ENCODE peak calls at places on chromosomes 11 and 22, in five cellular contexts. Z is H1, W is neuronal stem cell, T is IMR-90, G is mesenchymal stem cell. U is an unnamed sample. For H3K4me1, the result is how much of the 10 kb centered on the place peaks cover.

GRCh38 chr11:116062526-116063171 is 558.4 kb upstream of the CADM1 start:
- DNase-seq in T (no peak), G (peak), W (no peak), Z (no peak), U (no peak)

GRCh38 chr11:11966826-11967668 is 41.4 kb downstream of the DKK3 start:
- DNase-seq in G (peak), Z (peak), T (peak), W (peak), U (peak)

GRCh38 chr11:88695701-88696414 is 358.3 kb upstream of the CTSC start:
- DNase-seq in Z (no peak), T (no peak), W (no peak), G (no peak), U (no peak)

GRCh38 chr11:849951-850776 is 7.5 kb downstream of the TSPAN4 start:
- DNase-seq in Z (no peak), G (peak), W (no peak), T (no peak), U (no peak)

GRCh38 chr11:61061081-61061826 is 41.0 kb upstream of the CD5 start:
- DNase-seq in T (no peak), Z (no peak), G (no peak), W (no peak), U (peak)

GRCh38 chr22:44127353-44127752 is 53.4 kb upstream of the PARVG start:
- DNase-seq in Z (no peak), W (no peak), G (no peak), T (no peak), U (no peak)

GRCh38 chr11:122778148-122778547 is 60.2 kb upstream of the CRTAM start:
- DNase-seq in Z (no peak), T (peak), G (peak), W (no peak), U (no peak)

GRCh38 chr11:78022397-78023396 is at the start of gene KCTD14:
- DNase-seq in W (no peak), T (no peak), G (no peak), Z (no peak), U (peak)

GRCh38 chr11:104094576-104094975 is 58.1 kb downstream of the DDI1 start:
- DNase-seq in Z (no peak), G (no peak), T (peak), W (no peak), U (no peak)

GRCh38 chr11:131925829-131926228 is 555.4 kb downstream of the NTM start:
- DNase-seq in T (peak), W (no peak), G (no peak), Z (no peak), U (no peak)

GRCh38 chr11:87322570-87322969 is 284.8 kb downstream of the TMEM135 start:
- DNase-seq in T (no peak), W (no peak), G (no peak), Z (no peak), U (no peak)

GRCh38 chr11:103332409-103332808 is 223.2 kb downstream of the DYNC2H1 start:
- DNase-seq in G (no peak), T (no peak), W (no peak), Z (no peak), U (no peak)

GRCh38 chr11:125773516-125773915 is 5.1 kb downstream of the PATE2 start:
- DNase-seq in W (no peak), G (no peak), T (no peak), Z (no peak), U (no peak)

GRCh38 chr11:13959001-13959400 is 3.5 kb upstream of the SPON1 start:
- DNase-seq in T (no peak), Z (no peak), G (no peak), W (no peak), U (no peak)

GRCh38 chr11:17558916-17559315 is 11.9 kb downstream of the OTOG start:
- DNase-seq in Z (no peak), T (no peak), G (no peak), W (no peak), U (no peak)

GRCh38 chr11:28835790-28836189 is 727.6 kb downstream of the METTL15 start:
- DNase-seq in T (peak), W (no peak), Z (no peak), G (peak), U (no peak)

GRCh38 chr11:61173456-61173855 is 12.2 kb upstream of the VPS37C start:
- DNase-seq in W (no peak), Z (no peak), T (peak), G (no peak), U (no peak)

GRCh38 chr11:57599381-57599780 is 1.9 kb downstream of the SERPING1 start:
- DNase-seq in W (no peak), G (peak), Z (no peak), T (no peak), U (no peak)

GRCh38 chr11:13776134-13776815 is 107.8 kb downstream of the FAR1 start:
- DNase-seq in G (no peak), W (no peak), Z (no peak), T (no peak), U (peak)

GRCh38 chr11:44840526-44840925 is 110.2 kb downstream of the TP53I11 start:
- DNase-seq in G (no peak), Z (no peak), T (no peak), W (no peak), U (no peak)

GRCh38 chr22:45268958-45269844 is 15.5 kb upstream of the UPK3A start:
- DNase-seq in W (peak), G (peak), Z (no peak), T (peak), U (peak)

GRCh38 chr11:10823152-10823579 is 14.4 kb upstream of the EIF4G2 start:
- DNase-seq in G (no peak), W (no peak), Z (no peak), T (no peak), U (no peak)

DNA sequence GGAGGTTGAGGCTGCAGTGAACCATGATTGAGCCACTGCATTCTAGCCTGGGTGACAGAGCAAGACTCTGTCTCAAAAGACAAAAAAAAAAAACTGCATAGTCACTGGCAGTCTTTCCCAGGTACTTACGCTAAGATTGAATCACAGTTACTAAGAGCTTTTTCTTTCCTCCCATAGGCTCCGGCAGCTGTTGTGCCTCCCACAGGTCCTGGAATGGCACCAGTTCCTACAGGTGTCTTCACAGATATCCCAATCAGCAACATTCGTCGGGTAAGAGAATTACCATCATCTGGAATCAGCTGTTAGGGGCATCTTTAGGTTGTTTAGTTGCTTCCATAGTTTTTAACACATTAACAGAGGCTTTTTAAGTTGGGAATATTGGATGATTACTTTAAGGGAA is 19.8 kb downstream of the DLAT start:
- DNase-seq in W (no peak), Z (no peak), G (no peak), T (no peak), U (no peak)
- H4K91ac ChIP-seq in W (no peak), Z (no peak), G (no peak), T (no peak), U (no peak)

DNA sequence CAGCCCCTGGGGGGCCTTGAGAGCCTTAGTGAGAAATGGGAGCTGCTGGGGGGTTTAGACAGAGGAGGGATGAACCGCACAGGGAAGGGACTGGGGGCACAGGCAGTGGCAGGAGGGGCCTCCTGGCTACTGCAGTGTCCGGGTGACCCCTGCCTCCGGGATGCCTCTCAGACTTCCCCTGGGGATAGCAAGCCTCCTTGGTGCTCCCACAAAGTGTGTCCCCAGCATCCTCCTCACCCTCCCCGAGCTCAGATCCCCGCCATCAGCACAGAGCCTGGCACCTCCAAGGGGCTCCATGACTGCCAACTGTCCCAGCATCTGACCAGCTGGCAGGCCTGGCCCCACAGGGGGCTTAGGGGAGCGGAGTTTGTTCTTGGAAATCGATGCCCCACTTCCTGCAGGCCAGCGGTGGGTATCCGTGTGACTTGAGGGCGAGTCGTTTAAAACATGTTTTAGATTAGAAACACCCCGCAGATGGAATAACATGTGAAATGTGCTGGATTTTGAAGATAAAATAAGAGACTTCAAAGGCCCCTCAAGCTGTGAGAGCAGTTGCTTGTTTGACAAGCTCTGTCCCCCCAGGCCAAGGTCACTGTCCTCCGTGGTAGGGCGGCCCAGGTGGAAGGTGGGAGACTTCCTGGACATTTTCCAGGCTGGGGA is 13.5 kb upstream of the FLRT1 start:
- DNase-seq in W (no peak), T (no peak), G (no peak), Z (no peak), U (no peak)
- H3K4me1 ChIP-seq in W (under half), T (under half), G (under half), Z (under half), U (under half)

GRCh38 chr22:20802452-20802851 is 28.5 kb downstream of the SERPIND1 start:
- DNase-seq in W (no peak), T (no peak), G (no peak), Z (no peak), U (no peak)

GRCh38 chr22:20798218-20798617 is 24.3 kb downstream of the SERPIND1 start:
- DNase-seq in G (no peak), W (no peak), Z (no peak), T (no peak), U (no peak)

GRCh38 chr22:20796731-20797130 is 22.8 kb downstream of the SERPIND1 start:
- DNase-seq in Z (no peak), W (no peak), T (no peak), G (no peak), U (no peak)

GRCh38 chr22:20798974-20799373 is 25.1 kb downstream of the SERPIND1 start:
- DNase-seq in W (no peak), G (no peak), Z (no peak), T (no peak), U (no peak)

DNA sequence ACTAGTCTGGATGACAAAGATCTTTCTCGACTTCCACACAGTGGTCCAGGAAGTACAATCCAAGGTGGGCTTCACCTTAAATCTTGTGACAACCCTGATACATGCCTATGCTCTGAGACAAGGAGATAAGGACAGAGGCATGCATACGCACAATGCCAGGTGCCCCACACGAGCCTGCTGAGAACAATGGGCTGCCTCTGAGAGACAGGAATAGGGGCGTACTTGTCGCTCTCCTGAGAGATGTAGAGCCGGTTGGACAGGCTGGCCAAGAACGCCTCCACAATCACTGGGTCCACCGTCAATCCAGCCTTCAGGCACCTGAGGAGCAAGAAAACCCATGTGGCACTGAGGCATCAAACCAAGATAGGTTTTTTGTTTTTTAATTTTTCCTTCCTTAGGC is 25.5 kb downstream of the SERPIND1 start:
- DNase-seq in T (no peak), G (no peak), Z (no peak), W (no peak), U (no peak)
- H4K91ac ChIP-seq in T (no peak), G (no peak), Z (no peak), W (no peak), U (no peak)

DNA sequence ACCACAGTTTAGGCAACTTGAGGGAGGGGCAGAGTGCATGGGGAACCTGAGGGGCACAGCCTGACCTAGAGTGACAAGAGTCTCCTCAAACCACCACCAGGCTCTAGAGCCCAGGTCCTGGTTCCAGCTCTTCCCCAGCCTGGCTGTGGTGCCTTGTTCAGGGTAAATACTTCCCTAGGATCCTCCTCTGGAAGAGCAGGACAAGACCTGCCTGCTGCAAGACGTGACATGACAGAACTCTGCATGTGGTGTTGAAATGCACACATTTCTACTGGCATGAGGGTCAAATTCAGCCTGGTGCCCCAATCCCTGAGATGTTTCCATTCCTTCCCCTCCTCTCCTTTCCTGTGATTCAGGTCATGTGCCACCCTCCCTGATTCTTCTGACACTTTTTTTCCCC is 3.3 kb downstream of the SEC14L2 start:
- DNase-seq in T (no peak), W (no peak), G (no peak), Z (no peak), U (no peak)
- H3K4me1 ChIP-seq in T (under half), W (under half), G (under half), Z (under half), U (under half)

DNA sequence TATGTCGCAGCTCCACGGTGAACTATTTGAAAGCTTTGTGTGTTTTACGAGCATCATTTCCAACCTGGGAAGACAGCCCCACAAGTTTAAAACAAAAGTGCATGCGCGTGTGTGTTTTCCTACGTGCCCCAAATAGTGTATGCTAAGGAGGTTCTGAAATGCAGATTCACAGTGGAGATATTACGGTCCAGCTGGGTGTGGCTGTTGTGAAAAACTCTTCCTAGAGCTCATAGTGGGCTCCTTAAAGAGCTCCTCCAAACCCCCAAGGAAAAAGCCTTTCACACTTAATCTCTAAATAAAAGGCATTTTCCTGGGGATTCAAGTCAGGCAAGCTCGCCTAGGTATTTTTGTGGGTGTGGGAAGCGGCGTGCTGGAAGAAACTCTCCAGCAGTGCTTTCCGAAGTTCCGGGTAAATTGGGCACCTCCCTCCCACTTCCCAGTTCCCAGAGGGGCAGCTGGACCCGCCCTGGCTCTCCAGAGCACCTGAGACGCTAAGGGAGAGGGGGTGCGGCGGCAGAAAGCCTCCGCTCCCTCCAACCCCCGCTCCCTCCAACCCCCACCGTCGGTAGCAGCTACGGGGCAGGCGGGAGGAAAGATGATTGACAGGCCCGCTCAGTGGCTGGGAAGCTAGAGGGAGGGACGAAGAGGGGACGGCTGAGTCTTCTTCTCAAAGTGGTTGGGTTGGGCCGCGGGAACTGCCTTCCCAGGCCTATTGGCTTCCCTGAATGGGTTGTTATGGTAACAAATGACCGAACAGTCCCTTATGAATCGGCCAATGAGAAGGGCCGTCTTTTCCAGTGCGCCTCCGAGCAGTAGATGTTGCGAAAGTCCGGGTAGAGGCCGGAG is 558 bp upstream of the PCF11 start:
- DNase-seq in T (peak), W (peak), Z (peak), G (peak), U (peak)
- H4K91ac ChIP-seq in T (peak), W (no peak), Z (no peak), G (no peak), U (no peak)

GRCh38 chr22:39462443-39463147 is 5.8 kb downstream of the MGAT3 start:
- DNase-seq in W (no peak), Z (no peak), T (no peak), G (no peak), U (peak)
- H3K4me1 ChIP-seq in W (under half), Z (under half), T (under half), G (under half), U (under half)

DNA sequence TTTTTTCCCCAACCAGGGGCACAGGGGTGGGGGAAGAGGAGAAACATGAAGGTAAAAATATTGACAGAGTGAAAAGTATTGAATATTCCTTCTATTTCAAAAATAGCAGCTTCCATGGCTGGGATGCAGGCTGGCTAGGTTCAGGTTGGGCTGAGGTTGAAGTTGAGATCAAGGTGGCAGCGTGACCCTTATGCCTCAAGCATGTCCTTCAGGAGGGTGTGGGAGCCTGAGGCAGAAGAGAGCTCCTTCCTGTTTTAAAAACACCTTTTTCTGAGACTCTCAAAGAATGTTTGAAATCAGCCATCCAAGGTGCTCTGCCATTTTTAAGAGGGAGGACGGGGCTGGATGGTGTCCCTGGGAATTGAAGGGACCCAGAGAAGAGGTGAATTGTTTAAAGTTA is 29.5 kb downstream of the TIMP3 start:
- DNase-seq in G (no peak), Z (no peak), T (no peak), W (no peak), U (no peak)
- H4K91ac ChIP-seq in G (no peak), Z (no peak), T (no peak), W (no peak), U (no peak)

DNA sequence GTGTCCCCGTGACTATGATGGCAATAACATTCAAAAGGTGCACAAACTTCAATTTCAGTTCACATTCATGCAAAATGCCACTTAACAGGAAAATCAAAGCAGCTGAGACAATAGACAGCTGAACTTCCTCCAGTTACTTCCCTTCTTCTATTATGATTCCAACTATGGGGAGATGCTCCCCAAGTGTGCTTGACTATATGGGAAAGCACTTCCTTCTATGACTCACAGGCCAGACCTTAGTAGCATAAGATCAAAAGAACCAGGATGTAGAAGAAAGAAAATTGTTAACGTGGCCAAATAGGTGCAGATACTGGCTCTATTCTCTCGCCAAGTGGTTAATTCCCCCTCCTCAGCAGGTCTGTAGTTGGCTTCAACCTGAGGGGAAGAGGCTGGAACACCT is 7.8 kb upstream of the FAT3 start:
- DNase-seq in W (no peak), T (no peak), Z (no peak), G (no peak), U (no peak)
- H3K4me1 ChIP-seq in W (under half), T (under half), Z (under half), G (under half), U (under half)

U was measured in H9.